ENCODE peak calls at places on chromosomes 4 and X, in four cellular contexts. O is activated T-helper 2 cell treated with anti-CD3 and anti-CD28 coated beads, Interferon-gamma antibody, Interleukin-2, Interleukin-4, amounts not matched to agents 10 μg/mL and 5 μg/mL and 100 μg/mL, durations not matched to agents 14 hours and 24 hours and 36 hours; L is GM10248; B is fibroblast of lung. A is an unnamed sample.

GRCh38 chrX:136725446-136726104 is 55.2 kb downstream of the ARHGEF6 start:
- DNase-seq in B (peak), L (no peak), O (no peak), A (no peak)

GRCh38 chr4:186780291-186781031 is 56.8 kb upstream of the FAT1 start:
- DNase-seq in O (no peak), B (no peak), L (no peak), A (no peak)

GRCh38 chrX:154333837-154334271 is 38.3 kb downstream of the TKTL1 start:
- DNase-seq in B (no peak), L (peak), O (no peak), A (no peak)

GRCh38 chr4:98929341-98930267 is 671 bp upstream of the EIF4E start:
- DNase-seq in O (peak), L (peak), B (peak), A (peak)

GRCh38 chrX:49176421-49177326 is 5.0 kb downstream of the PLP2 start:
- DNase-seq in O (no peak), B (no peak), L (no peak), A (no peak)

GRCh38 chr4:37628977-37629609 is 57.1 kb downstream of the RELL1 start:
- DNase-seq in L (no peak), B (peak), O (no peak), A (no peak)

GRCh38 chr4:150999091-150999490 is 16.0 kb downstream of the LRBA start:
- DNase-seq in O (no peak), L (no peak), B (no peak), A (no peak)

GRCh38 chrX:120087289-120088017 is 10.0 kb upstream of the RHOXF2B start:
- DNase-seq in O (no peak), B (no peak), L (no peak), A (no peak)

GRCh38 chr4:136336479-136336878 is 1195.8 kb downstream of the PCDH18 start:
- DNase-seq in B (no peak), L (no peak), O (no peak), A (no peak)

GRCh38 chrX:15416133-15416993 is 32.1 kb upstream of the VEGFD start:
- DNase-seq in L (no peak), O (no peak), B (no peak), A (no peak)

A was measured in nucleus accumbens.